ENCODE peak calls at places on chromosomes 7 and 10, in four cellular contexts. One of them, this sample, is unnamed.

GRCh38 chr7:1940402-1940786 is 270.3 kb downstream of the ELFN1 start:
- DNase-seq in SK-N-SH: no peak
- DNase-seq in GM12878: peak; percentile 55
- DNase-seq in K562: peak; percentile 33
- DNase-seq in this sample: no peak

GRCh38 chr7:87709258-87709657 is 81.1 kb downstream of the RUNDC3B start:
- DNase-seq in SK-N-SH: no peak
- DNase-seq in GM12878: no peak
- DNase-seq in K562: no peak
- DNase-seq in this sample: no peak

GRCh38 chr7:39504963-39505362 is 61.2 kb upstream of the YAE1 start:
- DNase-seq in SK-N-SH: no peak
- DNase-seq in K562: peak; percentile 29
- DNase-seq in GM12878: no peak
- DNase-seq in this sample: no peak

GRCh38 chr10:70597856-70598815 is 4.4 kb downstream of the PRF1 start:
- DNase-seq in K562: peak; percentile 14
- DNase-seq in GM12878: no peak
- DNase-seq in SK-N-SH: no peak
- DNase-seq in this sample: no peak

GRCh38 chr7:142557971-142558582 is 191.2 kb upstream of the PRSS1 start:
- DNase-seq in SK-N-SH: peak; percentile 51
- DNase-seq in GM12878: no peak
- DNase-seq in K562: peak; percentile 74
- DNase-seq in this sample: peak; percentile 22

GRCh38 chr7:83794834-83795233 is 145.9 kb upstream of the SEMA3E start:
- DNase-seq in SK-N-SH: no peak
- DNase-seq in GM12878: no peak
- DNase-seq in K562: no peak
- DNase-seq in this sample: no peak

GRCh38 chr10:125157473-125157865 is 2.9 kb downstream of the CTBP2 start:
- DNase-seq in SK-N-SH: no peak
- DNase-seq in K562: no peak
- DNase-seq in GM12878: no peak
- DNase-seq in this sample: no peak

GRCh38 chr7:99409192-99409572 is 413 bp downstream of the BUD31 start:
- DNase-seq in GM12878: no peak
- DNase-seq in K562: peak; percentile 52
- DNase-seq in SK-N-SH: no peak
- DNase-seq in this sample: no peak

GRCh38 chr7:27121656-27122055 is 8.9 kb downstream of the HOXA4 start:
- DNase-seq in GM12878: no peak
- DNase-seq in SK-N-SH: no peak
- DNase-seq in K562: no peak
- DNase-seq in this sample: no peak

GRCh38 chr7:67551027-67551426 is 554.4 kb downstream of the TYW1 start:
- DNase-seq in K562: no peak
- DNase-seq in GM12878: no peak
- DNase-seq in SK-N-SH: no peak
- DNase-seq in this sample: no peak

GRCh38 chr7:67552738-67553137 is 556.1 kb downstream of the TYW1 start:
- DNase-seq in GM12878: no peak
- DNase-seq in SK-N-SH: no peak
- DNase-seq in K562: peak; percentile 27
- DNase-seq in this sample: no peak

GRCh38 chr7:67553378-67553777 is 556.7 kb downstream of the TYW1 start:
- DNase-seq in K562: no peak
- DNase-seq in SK-N-SH: no peak
- DNase-seq in GM12878: no peak
- DNase-seq in this sample: peak; percentile 5
- TF ChIP-seq NFIC in K562: no peak
- TF ChIP-seq NFIC in SK-N-SH: no peak
- TF ChIP-seq NFIC in GM12878: no peak
- TF ChIP-seq NFIC in this sample: no peak

GRCh38 chr7:46301677-46302076 is 380.6 kb upstream of the IGFBP3 start:
- DNase-seq in SK-N-SH: no peak
- DNase-seq in K562: no peak
- DNase-seq in GM12878: no peak
- DNase-seq in this sample: no peak
- TF ChIP-seq NFIC in SK-N-SH: no peak
- TF ChIP-seq NFIC in K562: no peak
- TF ChIP-seq NFIC in GM12878: no peak
- TF ChIP-seq NFIC in this sample: no peak

DNA sequence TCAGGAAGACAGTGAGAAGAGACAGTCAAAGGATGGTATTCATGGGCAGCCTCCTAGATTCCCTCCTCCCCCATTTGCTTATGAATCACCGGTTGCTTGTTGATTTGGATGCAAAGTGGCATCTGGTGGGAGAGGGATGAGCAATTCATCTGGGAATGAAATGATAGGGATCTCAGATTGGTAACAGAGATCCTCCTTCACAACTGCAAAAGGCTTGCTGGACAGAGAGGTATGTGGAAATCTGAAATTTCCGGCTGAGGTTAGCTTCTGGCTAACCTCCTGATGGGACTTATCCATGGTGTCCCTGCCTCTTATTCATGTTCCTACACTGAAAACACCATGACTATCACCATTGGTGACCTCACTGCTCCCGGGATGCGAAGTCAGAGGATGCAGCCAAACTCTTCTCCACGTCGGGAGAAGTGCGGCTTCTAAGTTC is 48.4 kb upstream of the PODXL start:
- DNase-seq in GM12878: no peak
- DNase-seq in SK-N-SH: no peak
- DNase-seq in K562: no peak
- DNase-seq in this sample: no peak
- TF ChIP-seq NFIC in GM12878: no peak
- TF ChIP-seq NFIC in SK-N-SH: peak; percentile 99
- TF ChIP-seq NFIC in K562: no peak
- TF ChIP-seq NFIC in this sample: no peak

GRCh38 chr10:6721964-6722615 is 142.0 kb upstream of the PRKCQ start:
- DNase-seq in K562: no peak
- DNase-seq in GM12878: no peak
- DNase-seq in SK-N-SH: no peak
- DNase-seq in this sample: no peak
- TF ChIP-seq NFIC in K562: no peak
- TF ChIP-seq NFIC in GM12878: no peak
- TF ChIP-seq NFIC in SK-N-SH: peak; percentile 79
- TF ChIP-seq NFIC in this sample: no peak

GRCh38 chr7:6409991-6410693 is 37.6 kb downstream of the DAGLB start:
- DNase-seq in SK-N-SH: peak; percentile 51
- DNase-seq in GM12878: no peak
- DNase-seq in K562: no peak
- DNase-seq in this sample: no peak
- TF ChIP-seq NFIC in SK-N-SH: no peak
- TF ChIP-seq NFIC in GM12878: no peak
- TF ChIP-seq NFIC in K562: no peak
- TF ChIP-seq NFIC in this sample: no peak